ENCODE peak calls at places on chromosomes 16 and 17, in five cellular contexts. X is mesendoderm, Q is lower leg skin, H is kidney, E is AG10803. S is an unnamed sample.

GRCh38 chr16:21277045-21277926 is 804 bp downstream of the CRYM start:
- DNase-seq in Q (peak), X (no peak), E (no peak), H (no peak), S (no peak)

GRCh38 chr17:55086635-55087058 is 118.1 kb downstream of the STXBP4 start:
- DNase-seq in Q (no peak), E (peak), X (no peak), H (no peak), S (no peak)

GRCh38 chr17:38768417-38768816 is 15.9 kb downstream of the PSMB3 start:
- DNase-seq in X (no peak), H (no peak), Q (no peak), E (no peak), S (no peak)

GRCh38 chr17:36728030-36728991 is 126.9 kb downstream of the MRM1 start:
- DNase-seq in Q (no peak), H (no peak), X (peak), E (no peak), S (no peak)

GRCh38 chr16:67329901-67330300 is 3.3 kb downstream of the LRRC36 start:
- DNase-seq in E (no peak), Q (no peak), H (no peak), X (no peak), S (no peak)

GRCh38 chr17:73633736-73634135 is 10.5 kb downstream of the SDK2 start:
- DNase-seq in H (no peak), E (no peak), X (no peak), Q (no peak), S (no peak)

GRCh38 chr16:19382887-19383816 is 34.5 kb upstream of the TMC5 start:
- DNase-seq in X (no peak), H (no peak), E (no peak), Q (no peak), S (peak)

GRCh38 chr17:8149419-8150193 is 2.6 kb downstream of the PER1 start:
- DNase-seq in H (peak), Q (peak), X (no peak), E (no peak), S (peak)

GRCh38 chr17:29622337-29623282 is at the start of gene CORO6:
- DNase-seq in X (peak), E (peak), Q (no peak), H (peak), S (peak)

GRCh38 chr17:78343433-78344201 is 16.3 kb downstream of the SOCS3 start:
- DNase-seq in Q (no peak), H (peak), X (no peak), E (no peak), S (peak)

GRCh38 chr17:13601776-13602551 is at the start of gene HS3ST3A1:
- DNase-seq in E (peak), X (peak), H (peak), Q (no peak), S (peak)

GRCh38 chr16:87951550-87952538 is 610 bp downstream of the BANP start:
- DNase-seq in E (peak), X (peak), H (peak), Q (no peak), S (no peak)

GRCh38 chr17:51890710-51891109 is 267.8 kb downstream of the CA10 start:
- DNase-seq in H (no peak), Q (no peak), E (no peak), X (no peak), S (no peak)

GRCh38 chr17:1714980-1715802 is 5.0 kb upstream of the TLCD2 start:
- DNase-seq in H (peak), X (peak), Q (peak), E (peak), S (peak)

GRCh38 chr17:79517812-79518211 is 93.0 kb downstream of the RBFOX3 start:
- DNase-seq in Q (no peak), E (no peak), H (no peak), X (no peak), S (no peak)

GRCh38 chr16:83619381-83620150 is 188.2 kb upstream of the HSBP1 start:
- DNase-seq in X (no peak), Q (no peak), H (no peak), E (no peak), S (no peak)

GRCh38 chr16:67486805-67487204 is 3.5 kb upstream of the AGRP start:
- DNase-seq in Q (no peak), E (no peak), H (no peak), X (no peak), S (no peak)

GRCh38 chr17:2181206-2181983 is 122.2 kb downstream of the SMG6 start:
- DNase-seq in H (peak), E (peak), Q (peak), X (peak), S (no peak)

DNA sequence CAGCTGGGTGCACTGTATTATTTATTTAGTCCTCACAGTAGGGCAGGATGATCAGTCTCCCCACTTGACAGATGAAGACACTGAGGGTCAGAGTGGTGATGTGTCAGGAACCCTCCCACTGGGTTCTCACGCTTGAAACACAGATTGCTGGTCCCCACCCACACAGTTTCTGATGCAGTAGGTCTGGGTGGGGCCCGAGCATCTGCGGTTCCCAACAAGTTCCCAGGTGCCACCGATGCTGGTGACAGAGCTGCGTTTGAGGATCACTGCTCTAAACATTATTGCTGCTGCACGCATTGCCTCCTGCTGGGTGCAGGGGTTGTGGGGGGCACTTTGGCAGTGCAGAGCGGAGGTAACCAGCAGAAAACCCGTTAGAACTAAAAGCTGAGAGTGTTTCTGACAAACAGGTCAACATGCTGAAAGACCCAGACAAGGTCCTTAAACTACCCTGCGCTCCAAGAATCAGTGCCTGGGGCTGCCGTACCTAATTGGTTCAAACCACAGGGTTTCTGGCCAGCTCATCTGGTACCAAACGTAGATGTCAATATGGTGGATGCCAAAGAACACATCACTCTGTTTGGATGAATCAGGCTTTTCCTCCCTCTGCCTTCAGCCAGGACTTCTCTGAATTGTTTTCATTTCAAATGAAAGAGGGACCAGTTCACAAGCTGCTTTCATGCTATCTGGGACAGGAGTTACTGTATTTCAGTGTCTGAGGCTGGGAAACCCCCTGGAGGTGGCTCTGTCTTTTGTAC is 76.0 kb downstream of the ABCC1 start:
- DNase-seq in Q (no peak), X (no peak), E (peak), H (no peak), S (no peak)
- H3K4me3 ChIP-seq in Q (no peak), X (no peak), E (no peak), H (no peak), S (no peak)

GRCh38 chr16:2091722-2092620 is 43.7 kb downstream of the PKD1 start:
- DNase-seq in X (peak), Q (no peak), H (no peak), E (no peak), S (peak)

GRCh38 chr16:2089676-2090480 is 42.1 kb downstream of the TSC2 start:
- DNase-seq in Q (no peak), H (no peak), X (no peak), E (no peak), S (no peak)

GRCh38 chr16:2090481-2090797 is 42.7 kb downstream of the TSC2 start:
- DNase-seq in X (no peak), H (no peak), E (no peak), Q (no peak), S (no peak)

GRCh38 chr16:2092866-2093265 is 42.8 kb downstream of the PKD1 start:
- DNase-seq in Q (no peak), H (no peak), X (no peak), E (no peak), S (no peak)

DNA sequence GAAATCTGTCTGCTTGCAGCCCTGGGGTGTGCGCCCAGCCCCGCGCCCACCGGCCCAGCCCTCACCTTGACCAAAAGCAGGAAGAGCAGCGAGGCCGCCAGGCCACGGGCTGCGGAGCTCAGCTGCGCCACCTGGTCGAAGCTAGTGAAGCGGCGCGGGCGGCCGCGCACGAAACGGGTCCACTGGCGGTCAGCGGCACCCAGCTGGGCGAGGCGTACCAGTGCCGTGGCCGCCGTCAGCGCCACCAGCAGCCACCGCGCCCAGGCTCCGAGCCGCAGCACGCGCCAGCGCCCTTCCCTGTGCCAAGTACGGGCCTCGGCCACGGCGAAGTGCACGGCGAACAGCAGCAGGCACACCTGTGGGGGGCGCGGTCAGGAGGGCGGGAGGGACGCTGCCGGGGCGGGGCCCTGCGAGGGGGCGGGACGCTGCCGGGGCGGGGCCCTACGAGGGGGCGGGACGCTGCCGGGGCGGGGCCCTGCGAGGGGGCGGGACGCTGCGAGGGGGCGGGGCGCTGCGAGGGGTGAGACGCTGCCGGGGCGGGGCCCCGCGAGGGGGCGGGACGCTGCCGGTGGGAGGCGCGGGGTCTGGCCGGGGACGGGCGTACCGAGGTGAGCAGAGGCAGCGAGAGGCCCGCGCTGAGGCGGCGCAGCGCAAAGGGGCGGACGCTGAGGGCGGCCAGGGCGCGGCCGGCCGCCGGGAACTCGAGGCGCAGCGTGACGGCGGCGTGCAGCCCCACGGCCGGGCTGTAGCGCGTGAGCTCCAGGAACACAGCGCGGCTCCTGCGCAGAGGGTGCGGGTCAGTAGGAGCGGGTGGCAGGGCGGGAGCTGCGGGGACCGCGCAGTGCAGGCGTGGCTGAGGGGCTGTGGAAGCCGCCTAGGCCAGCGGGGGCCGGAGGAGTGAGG is 43.3 kb downstream of the TSC2 start:
- DNase-seq in H (peak), Q (no peak), E (no peak), X (peak), S (peak)
- H3K4me3 ChIP-seq in H (peak), Q (no peak), E (no peak), X (peak), S (peak)

DNA sequence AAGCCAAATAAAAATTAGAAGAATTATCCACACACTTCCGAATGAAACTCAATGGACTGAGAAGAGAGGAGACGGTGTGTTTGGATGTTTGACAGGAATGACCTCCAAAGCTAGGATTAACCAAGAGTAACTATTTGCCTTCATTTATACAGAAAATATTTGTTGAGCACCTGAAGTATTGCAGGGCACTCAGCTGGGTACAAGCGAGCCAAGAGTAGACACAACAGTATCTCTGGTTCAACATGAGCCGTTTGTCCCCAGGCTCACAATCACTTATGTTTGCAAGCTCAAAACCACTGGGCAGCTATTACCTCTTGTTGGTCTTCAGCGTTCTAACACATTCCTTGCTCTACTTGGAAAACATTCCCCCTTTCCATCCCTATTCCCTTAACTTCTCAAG is 38.8 kb downstream of the MAF start:
- DNase-seq in Q (no peak), E (no peak), X (no peak), H (no peak), S (no peak)
- H3K4me3 ChIP-seq in Q (no peak), E (no peak), X (no peak), H (no peak), S (no peak)

DNA sequence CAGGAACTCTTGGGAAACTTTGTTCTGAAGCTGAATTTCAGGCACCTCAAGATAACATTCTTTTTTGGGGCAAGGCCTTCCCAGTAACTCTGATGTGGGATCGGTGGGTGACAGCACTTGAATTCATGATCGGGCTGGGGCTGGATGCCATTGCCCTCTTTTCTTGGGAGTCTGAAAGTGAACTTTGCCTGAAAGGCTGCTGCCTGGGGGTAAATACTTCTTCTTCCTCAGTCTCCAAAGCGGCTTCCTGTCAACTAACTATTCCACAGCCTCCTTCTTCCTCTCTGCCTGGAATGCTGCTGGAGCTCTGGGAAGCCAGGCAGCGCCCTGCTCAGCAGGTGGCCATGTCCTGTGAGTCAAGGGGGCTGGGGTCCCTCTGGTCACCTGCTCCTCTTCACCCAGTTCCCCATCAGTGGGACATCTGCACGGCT is 79.5 kb downstream of the WIPI1 start:
- DNase-seq in E (no peak), H (no peak), Q (no peak), X (peak), S (no peak)
- H3K4me3 ChIP-seq in E (peak), H (no peak), Q (no peak), X (no peak), S (no peak)

GRCh38 chr17:50189396-50190277 is 11.8 kb downstream of the COL1A1 start:
- DNase-seq in X (no peak), H (peak), Q (no peak), E (peak), S (no peak)

GRCh38 chr17:50190278-50191069 is 11.0 kb downstream of the COL1A1 start:
- DNase-seq in E (peak), X (no peak), Q (no peak), H (no peak), S (no peak)

GRCh38 chr17:50192116-50192872 is 9.1 kb downstream of the COL1A1 start:
- DNase-seq in Q (no peak), X (no peak), H (no peak), E (peak), S (no peak)

GRCh38 chr17:50192873-50193274 is 8.6 kb downstream of the COL1A1 start:
- DNase-seq in Q (no peak), H (peak), E (peak), X (no peak), S (no peak)

DNA sequence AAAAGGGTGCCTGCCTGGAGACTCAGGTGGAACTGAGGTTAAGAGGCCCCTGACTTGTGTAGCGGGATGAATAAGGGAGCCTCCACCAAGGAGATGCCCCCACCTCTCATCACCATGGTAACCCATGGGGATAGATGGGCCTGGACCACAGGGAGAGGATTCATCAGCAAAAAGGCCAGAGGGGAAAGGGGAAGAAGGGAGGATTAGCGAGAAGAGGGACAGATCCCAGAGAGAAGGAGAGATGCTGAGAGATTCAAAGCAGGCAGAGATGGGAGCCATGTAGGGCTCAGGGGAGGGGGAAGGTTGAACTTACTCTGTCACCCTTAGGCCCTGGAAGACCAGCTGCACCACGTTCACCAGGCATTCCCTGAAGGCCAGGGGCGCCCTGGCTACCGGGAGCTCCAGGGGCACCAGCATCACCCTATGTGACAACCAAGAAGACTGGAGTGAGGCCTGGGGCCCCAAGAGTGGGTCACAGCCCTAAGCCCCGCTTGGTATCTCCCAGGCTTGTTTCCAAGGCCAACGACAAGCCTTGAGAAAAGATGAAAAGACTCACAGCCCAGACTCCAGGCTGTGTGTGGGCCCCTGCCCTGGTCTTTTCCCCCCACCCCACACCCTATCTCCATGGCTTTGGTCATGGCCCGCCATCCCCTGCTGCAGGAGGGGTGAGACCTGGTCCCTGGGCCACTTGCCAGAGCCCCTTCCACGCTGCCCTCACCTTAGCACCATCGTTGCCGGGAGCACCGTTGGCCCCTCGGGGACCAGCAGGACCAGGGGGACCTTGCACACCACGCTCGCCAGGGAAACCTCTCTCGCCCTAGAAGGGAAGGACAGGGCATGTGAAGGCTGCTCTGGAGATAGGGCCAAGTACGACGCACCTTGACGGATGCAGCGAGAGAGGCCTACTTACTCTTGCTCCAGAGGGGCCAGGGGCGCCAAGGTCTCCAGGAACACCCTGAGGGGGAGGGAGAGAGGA is 10.1 kb downstream of the COL1A1 start:
- DNase-seq in H (peak), X (no peak), Q (no peak), E (peak), S (no peak)
- H3K4me3 ChIP-seq in H (no peak), X (no peak), Q (no peak), E (peak), S (no peak)

GRCh38 chr16:85422124-85422373 is 191.1 kb upstream of the GSE1 start:
- DNase-seq in Q (no peak), E (no peak), X (no peak), H (no peak), S (peak)
- H3K4me3 ChIP-seq in Q (no peak), E (no peak), X (no peak), H (no peak), S (no peak)

GRCh38 chr17:27459433-27459832 is 3.2 kb downstream of the KSR1 start:
- DNase-seq in X (no peak), H (no peak), Q (no peak), E (no peak), S (no peak)

GRCh38 chr17:27458524-27458908 is 2.3 kb downstream of the KSR1 start:
- DNase-seq in Q (no peak), H (no peak), X (peak), E (no peak), S (peak)

GRCh38 chr17:27457405-27457730 is 1.1 kb downstream of the KSR1 start:
- DNase-seq in E (no peak), X (no peak), Q (no peak), H (no peak), S (no peak)

GRCh38 chr17:27456681-27457404 is 595 bp downstream of the KSR1 start:
- DNase-seq in E (no peak), H (peak), Q (no peak), X (no peak), S (peak)

DNA sequence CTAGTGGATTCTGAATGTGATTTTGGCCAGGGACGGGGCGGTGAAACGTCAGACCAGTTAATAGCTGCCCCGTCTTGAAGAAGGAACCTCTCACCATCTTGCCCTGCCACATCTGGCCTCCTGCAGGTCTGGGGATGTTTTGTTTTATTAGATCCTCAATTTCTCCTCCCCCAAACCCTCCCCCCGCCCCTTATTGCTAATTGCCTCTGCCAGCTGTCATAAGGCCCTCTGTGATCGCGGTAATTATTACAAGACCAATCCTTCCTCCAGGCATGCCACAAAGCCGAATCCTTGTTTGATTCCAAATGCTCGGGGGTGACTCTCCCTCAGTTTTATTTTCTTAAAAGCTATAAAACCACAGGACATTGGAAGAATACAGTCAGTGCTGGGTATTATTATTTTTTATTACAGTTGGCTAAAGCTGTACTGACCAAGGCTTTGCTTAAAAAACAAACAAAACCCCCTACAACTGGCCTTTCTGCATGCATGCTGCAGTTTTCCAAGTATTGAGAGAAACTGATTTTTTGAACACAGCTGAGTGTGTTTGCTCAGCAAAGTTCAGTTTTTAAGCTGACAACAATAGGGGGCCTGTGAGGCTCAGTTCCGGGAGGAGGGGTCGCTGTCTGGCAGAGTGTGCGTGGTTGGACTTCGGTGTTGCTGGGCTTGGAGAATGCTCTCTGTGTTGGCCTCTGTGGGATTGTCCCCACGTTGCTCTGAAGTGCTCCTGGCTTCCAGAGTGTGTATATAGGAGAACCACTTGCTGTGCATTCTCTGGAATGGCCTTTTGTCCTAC is 1.7 kb downstream of the KSR1 start:
- DNase-seq in X (peak), E (peak), Q (no peak), H (no peak), S (peak)
- H3K4me3 ChIP-seq in X (peak), E (peak), Q (no peak), H (peak), S (peak)